ENCODE peak calls at places on chromosomes 16 and 17, in five cellular contexts. Q is Calu3; R is COLO829; K is stimulated activated CD4-positive, alpha-beta T cell treated with anti-CD3 and anti-CD28 coated beads, TNF-alpha, amount 100 ng/mL, for 4 hours; F is stimulated activated naive CD4-positive, alpha-beta T cell. X is an unnamed sample.

GRCh38 chr17:57480438-57481196 is 224.3 kb downstream of the MSI2 start:
- DNase-seq in Q (no peak), R (peak), K (no peak), F (no peak), X (no peak)

GRCh38 chr16:85759136-85759535 is 8.2 kb upstream of the C16orf74 start:
- DNase-seq in Q (no peak), R (no peak), K (no peak), F (no peak), X (no peak)

GRCh38 chr16:11675561-11676511 is 7.6 kb downstream of the SNN start:
- DNase-seq in Q (peak), R (no peak), K (no peak), F (no peak), X (no peak)

GRCh38 chr17:7914771-7915610 is 1.1 kb downstream of the RNF227 start:
- DNase-seq in Q (no peak), R (no peak), K (no peak), F (no peak), X (no peak)

GRCh38 chr17:11557727-11558452 is 40.4 kb upstream of the DNAH9 start:
- DNase-seq in Q (no peak), R (no peak), K (no peak), F (no peak), X (no peak)

GRCh38 chr16:10618710-10619209 is 38.4 kb upstream of the EMP2 start:
- DNase-seq in Q (no peak), R (no peak), K (no peak), F (no peak), X (no peak)

GRCh38 chr17:39699818-39700147 is at the start of gene ERBB2:
- DNase-seq in Q (peak), R (peak), K (no peak), F (no peak), X (no peak)

GRCh38 chr17:10380631-10381408 is 8.0 kb upstream of the MYH13 start:
- DNase-seq in Q (no peak), R (no peak), K (no peak), F (no peak), X (no peak)

GRCh38 chr16:74199066-74199841 is 97.4 kb upstream of the PSMD7 start:
- DNase-seq in Q (no peak), R (no peak), K (no peak), F (no peak), X (no peak)

GRCh38 chr17:66255112-66255511 is 25.9 kb upstream of the APOH start:
- DNase-seq in Q (peak), R (peak), K (no peak), F (peak), X (peak)

GRCh38 chr17:76872221-76872873 is 4.1 kb downstream of the MGAT5B start:
- DNase-seq in Q (peak), R (peak), K (no peak), F (no peak), X (no peak)

GRCh38 chr17:39096435-39097158 is 54.8 kb downstream of the PLXDC1 start:
- DNase-seq in Q (no peak), R (no peak), K (no peak), F (peak), X (no peak)

GRCh38 chr16:23557779-23558330 is 328 bp downstream of the UBFD1 start:
- DNase-seq in Q (peak), R (no peak), K (no peak), F (peak), X (peak)

GRCh38 chr16:81945665-81946064 is 65.6 kb downstream of the SDR42E1 start:
- DNase-seq in Q (no peak), R (no peak), K (no peak), F (no peak), X (no peak)

GRCh38 chr16:88651276-88651988 is 579 bp upstream of the CYBA start:
- DNase-seq in Q (peak), R (no peak), K (peak), F (peak), X (no peak)

GRCh38 chr16:54936979-54937672 is 6.5 kb downstream of the IRX5 start:
- DNase-seq in Q (no peak), R (no peak), K (no peak), F (no peak), X (no peak)

GRCh38 chr16:86772671-86773338 is 194.5 kb downstream of the FOXL1 start:
- DNase-seq in Q (no peak), R (peak), K (no peak), F (no peak), X (no peak)

GRCh38 chr17:72249441-72249840 is 128.6 kb downstream of the SOX9 start:
- DNase-seq in Q (peak), R (no peak), K (no peak), F (no peak), X (no peak)

GRCh38 chr17:50618941-50619340 is 15.7 kb upstream of the ABCC3 start:
- DNase-seq in Q (no peak), R (no peak), K (no peak), F (no peak), X (no peak)